ENCODE peak calls at places on chromosome 13, in eight cellular contexts. One of them, this sample, is unnamed.

GRCh38 chr13:50208826-50209335 is 193.6 kb downstream of the KCNRG start:
- DNase-seq in thoracic aorta: no peak
- DNase-seq in activated T-helper 2 cell treated with anti-CD3 and anti-CD28 coated beads, Interferon-gamma antibody, Interleukin-2, Interleukin-4, amounts not matched to agents 10 μg/mL and 5 μg/mL and 100 μg/mL, durations not matched to agents 14 hours and 24 hours and 36 hours: no peak
- DNase-seq in WTC11: peak; percentile 45
- DNase-seq in cardiac muscle cell: peak; percentile 92
- DNase-seq in T-cell: no peak
- DNase-seq in EH: peak; percentile 63
- DNase-seq in Right ventricle myocardium superior: peak; percentile 73
- DNase-seq in this sample: peak; percentile 86

GRCh38 chr13:111422352-111422751 is 101.9 kb downstream of the TEX29 start:
- DNase-seq in thoracic aorta: no peak
- DNase-seq in activated T-helper 2 cell treated with anti-CD3 and anti-CD28 coated beads, Interferon-gamma antibody, Interleukin-2, Interleukin-4, amounts not matched to agents 10 μg/mL and 5 μg/mL and 100 μg/mL, durations not matched to agents 14 hours and 24 hours and 36 hours: no peak
- DNase-seq in WTC11: no peak
- DNase-seq in cardiac muscle cell: no peak
- DNase-seq in T-cell: no peak
- DNase-seq in EH: no peak
- DNase-seq in Right ventricle myocardium superior: no peak
- DNase-seq in this sample: no peak

GRCh38 chr13:41061914-41062837 is 867 bp downstream of the WBP4 start:
- DNase-seq in thoracic aorta: no peak
- DNase-seq in activated T-helper 2 cell treated with anti-CD3 and anti-CD28 coated beads, Interferon-gamma antibody, Interleukin-2, Interleukin-4, amounts not matched to agents 10 μg/mL and 5 μg/mL and 100 μg/mL, durations not matched to agents 14 hours and 24 hours and 36 hours: no peak
- DNase-seq in WTC11: no peak
- DNase-seq in cardiac muscle cell: peak; percentile 36
- DNase-seq in T-cell: no peak
- DNase-seq in EH: peak; percentile 80
- DNase-seq in Right ventricle myocardium superior: no peak
- DNase-seq in this sample: no peak

GRCh38 chr13:32117696-32118095 is 86.1 kb downstream of the FRY start:
- DNase-seq in thoracic aorta: peak; percentile 9
- DNase-seq in activated T-helper 2 cell treated with anti-CD3 and anti-CD28 coated beads, Interferon-gamma antibody, Interleukin-2, Interleukin-4, amounts not matched to agents 10 μg/mL and 5 μg/mL and 100 μg/mL, durations not matched to agents 14 hours and 24 hours and 36 hours: no peak
- DNase-seq in WTC11: no peak
- DNase-seq in cardiac muscle cell: no peak
- DNase-seq in T-cell: no peak
- DNase-seq in EH: no peak
- DNase-seq in Right ventricle myocardium superior: peak; percentile 68
- DNase-seq in this sample: no peak

GRCh38 chr13:109309625-109310363 is 476.6 kb downstream of the IRS2 start:
- DNase-seq in thoracic aorta: no peak
- DNase-seq in activated T-helper 2 cell treated with anti-CD3 and anti-CD28 coated beads, Interferon-gamma antibody, Interleukin-2, Interleukin-4, amounts not matched to agents 10 μg/mL and 5 μg/mL and 100 μg/mL, durations not matched to agents 14 hours and 24 hours and 36 hours: no peak
- DNase-seq in WTC11: no peak
- DNase-seq in cardiac muscle cell: no peak
- DNase-seq in T-cell: no peak
- DNase-seq in EH: no peak
- DNase-seq in Right ventricle myocardium superior: no peak
- DNase-seq in this sample: no peak

GRCh38 chr13:32443111-32443510 is 15.2 kb upstream of the N4BP2L1 start:
- DNase-seq in thoracic aorta: no peak
- DNase-seq in activated T-helper 2 cell treated with anti-CD3 and anti-CD28 coated beads, Interferon-gamma antibody, Interleukin-2, Interleukin-4, amounts not matched to agents 10 μg/mL and 5 μg/mL and 100 μg/mL, durations not matched to agents 14 hours and 24 hours and 36 hours: no peak
- DNase-seq in WTC11: no peak
- DNase-seq in cardiac muscle cell: peak; percentile 17
- DNase-seq in T-cell: peak; percentile 35
- DNase-seq in EH: peak; percentile 41
- DNase-seq in Right ventricle myocardium superior: no peak
- DNase-seq in this sample: no peak

GRCh38 chr13:27997904-27998522 is 9.5 kb upstream of the URAD start:
- DNase-seq in thoracic aorta: no peak
- DNase-seq in activated T-helper 2 cell treated with anti-CD3 and anti-CD28 coated beads, Interferon-gamma antibody, Interleukin-2, Interleukin-4, amounts not matched to agents 10 μg/mL and 5 μg/mL and 100 μg/mL, durations not matched to agents 14 hours and 24 hours and 36 hours: no peak
- DNase-seq in WTC11: peak; percentile 76
- DNase-seq in cardiac muscle cell: peak; percentile 52
- DNase-seq in T-cell: peak; percentile 6
- DNase-seq in EH: peak; percentile 46
- DNase-seq in Right ventricle myocardium superior: no peak
- DNase-seq in this sample: no peak

GRCh38 chr13:99605417-99606321 is 104.4 kb downstream of the TM9SF2 start:
- DNase-seq in thoracic aorta: no peak
- DNase-seq in activated T-helper 2 cell treated with anti-CD3 and anti-CD28 coated beads, Interferon-gamma antibody, Interleukin-2, Interleukin-4, amounts not matched to agents 10 μg/mL and 5 μg/mL and 100 μg/mL, durations not matched to agents 14 hours and 24 hours and 36 hours: peak; percentile 46
- DNase-seq in WTC11: peak; percentile 60
- DNase-seq in cardiac muscle cell: peak; percentile 48
- DNase-seq in T-cell: peak; percentile 29
- DNase-seq in EH: peak; percentile 47
- DNase-seq in Right ventricle myocardium superior: peak; percentile 63
- DNase-seq in this sample: peak; percentile 86

GRCh38 chr13:41117859-41118258 is 14.7 kb downstream of the KBTBD6 start:
- DNase-seq in thoracic aorta: no peak
- DNase-seq in activated T-helper 2 cell treated with anti-CD3 and anti-CD28 coated beads, Interferon-gamma antibody, Interleukin-2, Interleukin-4, amounts not matched to agents 10 μg/mL and 5 μg/mL and 100 μg/mL, durations not matched to agents 14 hours and 24 hours and 36 hours: no peak
- DNase-seq in WTC11: no peak
- DNase-seq in cardiac muscle cell: no peak
- DNase-seq in T-cell: no peak
- DNase-seq in EH: no peak
- DNase-seq in Right ventricle myocardium superior: no peak
- DNase-seq in this sample: no peak

GRCh38 chr13:45196622-45197021 is 4.2 kb downstream of the KCTD4 start:
- DNase-seq in thoracic aorta: no peak
- DNase-seq in activated T-helper 2 cell treated with anti-CD3 and anti-CD28 coated beads, Interferon-gamma antibody, Interleukin-2, Interleukin-4, amounts not matched to agents 10 μg/mL and 5 μg/mL and 100 μg/mL, durations not matched to agents 14 hours and 24 hours and 36 hours: no peak
- DNase-seq in WTC11: no peak
- DNase-seq in cardiac muscle cell: peak; percentile 28
- DNase-seq in T-cell: no peak
- DNase-seq in EH: peak; percentile 50
- DNase-seq in Right ventricle myocardium superior: no peak
- DNase-seq in this sample: no peak

GRCh38 chr13:23741879-23742510 is 147.2 kb downstream of the MIPEP start:
- DNase-seq in thoracic aorta: no peak
- DNase-seq in activated T-helper 2 cell treated with anti-CD3 and anti-CD28 coated beads, Interferon-gamma antibody, Interleukin-2, Interleukin-4, amounts not matched to agents 10 μg/mL and 5 μg/mL and 100 μg/mL, durations not matched to agents 14 hours and 24 hours and 36 hours: no peak
- DNase-seq in WTC11: peak; percentile 64
- DNase-seq in cardiac muscle cell: no peak
- DNase-seq in T-cell: no peak
- DNase-seq in EH: no peak
- DNase-seq in Right ventricle myocardium superior: no peak
- DNase-seq in this sample: no peak

GRCh38 chr13:41864658-41865057 is 96.3 kb downstream of the VWA8 start:
- DNase-seq in thoracic aorta: no peak
- DNase-seq in activated T-helper 2 cell treated with anti-CD3 and anti-CD28 coated beads, Interferon-gamma antibody, Interleukin-2, Interleukin-4, amounts not matched to agents 10 μg/mL and 5 μg/mL and 100 μg/mL, durations not matched to agents 14 hours and 24 hours and 36 hours: no peak
- DNase-seq in WTC11: no peak
- DNase-seq in cardiac muscle cell: peak; percentile 74
- DNase-seq in T-cell: no peak
- DNase-seq in EH: no peak
- DNase-seq in Right ventricle myocardium superior: no peak
- DNase-seq in this sample: no peak

GRCh38 chr13:60043262-60043661 is 120.5 kb downstream of the DIAPH3 start:
- DNase-seq in thoracic aorta: no peak
- DNase-seq in activated T-helper 2 cell treated with anti-CD3 and anti-CD28 coated beads, Interferon-gamma antibody, Interleukin-2, Interleukin-4, amounts not matched to agents 10 μg/mL and 5 μg/mL and 100 μg/mL, durations not matched to agents 14 hours and 24 hours and 36 hours: no peak
- DNase-seq in WTC11: no peak
- DNase-seq in cardiac muscle cell: peak; percentile 18
- DNase-seq in T-cell: no peak
- DNase-seq in EH: peak; percentile 58
- DNase-seq in Right ventricle myocardium superior: no peak
- DNase-seq in this sample: no peak

GRCh38 chr13:30898721-30899188 is 7.3 kb upstream of the MEDAG start:
- DNase-seq in thoracic aorta: peak; percentile 48
- DNase-seq in activated T-helper 2 cell treated with anti-CD3 and anti-CD28 coated beads, Interferon-gamma antibody, Interleukin-2, Interleukin-4, amounts not matched to agents 10 μg/mL and 5 μg/mL and 100 μg/mL, durations not matched to agents 14 hours and 24 hours and 36 hours: no peak
- DNase-seq in WTC11: no peak
- DNase-seq in cardiac muscle cell: peak; percentile 93
- DNase-seq in T-cell: no peak
- DNase-seq in EH: peak; percentile 96
- DNase-seq in Right ventricle myocardium superior: no peak
- DNase-seq in this sample: peak; percentile 83

GRCh38 chr13:113425931-113426590 is 27.2 kb downstream of the ADPRHL1 start:
- DNase-seq in thoracic aorta: no peak
- DNase-seq in activated T-helper 2 cell treated with anti-CD3 and anti-CD28 coated beads, Interferon-gamma antibody, Interleukin-2, Interleukin-4, amounts not matched to agents 10 μg/mL and 5 μg/mL and 100 μg/mL, durations not matched to agents 14 hours and 24 hours and 36 hours: no peak
- DNase-seq in WTC11: peak; percentile 9
- DNase-seq in cardiac muscle cell: no peak
- DNase-seq in T-cell: no peak
- DNase-seq in EH: no peak
- DNase-seq in Right ventricle myocardium superior: peak; percentile 26
- DNase-seq in this sample: no peak

GRCh38 chr13:70960841-70961443 is 852.7 kb upstream of the KLHL1 start:
- DNase-seq in thoracic aorta: no peak
- DNase-seq in activated T-helper 2 cell treated with anti-CD3 and anti-CD28 coated beads, Interferon-gamma antibody, Interleukin-2, Interleukin-4, amounts not matched to agents 10 μg/mL and 5 μg/mL and 100 μg/mL, durations not matched to agents 14 hours and 24 hours and 36 hours: no peak
- DNase-seq in WTC11: no peak
- DNase-seq in cardiac muscle cell: peak; percentile 50
- DNase-seq in T-cell: no peak
- DNase-seq in EH: peak; percentile 0
- DNase-seq in Right ventricle myocardium superior: no peak
- DNase-seq in this sample: no peak

GRCh38 chr13:92806215-92806614 is 420.4 kb upstream of the GPC6 start:
- DNase-seq in thoracic aorta: no peak
- DNase-seq in activated T-helper 2 cell treated with anti-CD3 and anti-CD28 coated beads, Interferon-gamma antibody, Interleukin-2, Interleukin-4, amounts not matched to agents 10 μg/mL and 5 μg/mL and 100 μg/mL, durations not matched to agents 14 hours and 24 hours and 36 hours: no peak
- DNase-seq in WTC11: no peak
- DNase-seq in cardiac muscle cell: peak; percentile 31
- DNase-seq in T-cell: no peak
- DNase-seq in EH: no peak
- DNase-seq in Right ventricle myocardium superior: no peak
- DNase-seq in this sample: no peak

GRCh38 chr13:22198001-22198400 is 527.1 kb downstream of the FGF9 start:
- DNase-seq in thoracic aorta: no peak
- DNase-seq in activated T-helper 2 cell treated with anti-CD3 and anti-CD28 coated beads, Interferon-gamma antibody, Interleukin-2, Interleukin-4, amounts not matched to agents 10 μg/mL and 5 μg/mL and 100 μg/mL, durations not matched to agents 14 hours and 24 hours and 36 hours: no peak
- DNase-seq in WTC11: no peak
- DNase-seq in cardiac muscle cell: no peak
- DNase-seq in T-cell: no peak
- DNase-seq in EH: no peak
- DNase-seq in Right ventricle myocardium superior: no peak
- DNase-seq in this sample: no peak

GRCh38 chr13:49082653-49083536 is 107.2 kb downstream of the FNDC3A start:
- DNase-seq in thoracic aorta: no peak
- DNase-seq in activated T-helper 2 cell treated with anti-CD3 and anti-CD28 coated beads, Interferon-gamma antibody, Interleukin-2, Interleukin-4, amounts not matched to agents 10 μg/mL and 5 μg/mL and 100 μg/mL, durations not matched to agents 14 hours and 24 hours and 36 hours: no peak
- DNase-seq in WTC11: no peak
- DNase-seq in cardiac muscle cell: peak; percentile 75
- DNase-seq in T-cell: no peak
- DNase-seq in EH: peak; percentile 88
- DNase-seq in Right ventricle myocardium superior: no peak
- DNase-seq in this sample: no peak